ENCODE peak calls at places on chromosomes 4 and X, in five cellular contexts. E is stomach, N is OCI-LY7, S is GM06990, X is body of pancreas. Z is an unnamed sample.
A peak's percentile ranks its signal among the peaks of the same experiment; 100 is the strongest.

GRCh38 chrX:72126539-72127140 is 5.1 kb downstream of the RTL5 start:
- DNase-seq in E (peak; percentile 88), N (peak; percentile 48), S (peak; percentile 44), X (peak; percentile 78), Z (peak; percentile 84)

GRCh38 chrX:1205681-1206611 is 6.5 kb downstream of the CRLF2 start:
- DNase-seq in E (no peak), N (peak; percentile 95), S (peak; percentile 71), X (peak; percentile 26), Z (no peak)

GRCh38 chr4:70667710-70668535 is 1.6 kb upstream of the JCHAIN start:
- DNase-seq in E (no peak), N (peak; percentile 58), S (no peak), X (no peak), Z (no peak)

GRCh38 chr4:110589297-110589696 is 33.6 kb downstream of the PITX2 start:
- DNase-seq in E (no peak), N (no peak), S (no peak), X (no peak), Z (no peak)

GRCh38 chr4:5114911-5115310 is 63.6 kb downstream of the STK32B start:
- DNase-seq in E (no peak), N (no peak), S (no peak), X (no peak), Z (no peak)

GRCh38 chr4:169249214-169249973 is 21.4 kb downstream of the SH3RF1 start:
- DNase-seq in E (no peak), N (no peak), S (no peak), X (no peak), Z (no peak)

GRCh38 chr4:74410272-74410671 is 34.7 kb upstream of the AREG start:
- DNase-seq in E (no peak), N (no peak), S (no peak), X (no peak), Z (no peak)

GRCh38 chrX:153926863-153927685 is 1.0 kb upstream of the ARHGAP4 start:
- DNase-seq in E (peak; percentile 57), N (peak; percentile 91), S (peak; percentile 84), X (peak; percentile 26), Z (peak; percentile 71)

GRCh38 chrX:96752776-96753175 is 68.1 kb downstream of the DIAPH2 start:
- DNase-seq in E (no peak), N (no peak), S (no peak), X (no peak), Z (no peak)

GRCh38 chrX:17591741-17592110 is 145.6 kb upstream of the SCML1 start:
- DNase-seq in E (no peak), N (no peak), S (no peak), X (no peak), Z (no peak)

GRCh38 chr4:95188701-95189401 is 359.9 kb downstream of the UNC5C start:
- DNase-seq in E (no peak), N (peak; percentile 75), S (no peak), X (no peak), Z (no peak)

GRCh38 chr4:13523591-13524503 is 20.5 kb downstream of the NKX3-2 start:
- DNase-seq in E (no peak), N (no peak), S (no peak), X (no peak), Z (no peak)

GRCh38 chrX:150155396-150156048 is 207.6 kb upstream of the MAMLD1 start:
- DNase-seq in E (no peak), N (no peak), S (no peak), X (no peak), Z (peak; percentile 37)

GRCh38 chr4:15738877-15739276 is 36.0 kb downstream of the BST1 start:
- DNase-seq in E (no peak), N (no peak), S (no peak), X (no peak), Z (no peak)

GRCh38 chrX:46838974-46839480 is 2.2 kb downstream of the RP2 start:
- DNase-seq in E (no peak), N (no peak), S (no peak), X (no peak), Z (no peak)

GRCh38 chr4:67762091-67762490 is 7.9 kb upstream of the GNRHR start:
- DNase-seq in E (no peak), N (no peak), S (peak; percentile 6), X (no peak), Z (no peak)

GRCh38 chrX:21487832-21488231 is 113.6 kb downstream of the CNKSR2 start:
- DNase-seq in E (no peak), N (no peak), S (no peak), X (no peak), Z (no peak)

GRCh38 chrX:20727447-20727846 is 460.7 kb upstream of the RPS6KA3 start:
- DNase-seq in E (no peak), N (no peak), S (no peak), X (no peak), Z (no peak)

GRCh38 chr4:25075851-25076250 is 45.1 kb upstream of the LGI2 start:
- DNase-seq in E (no peak), N (no peak), S (no peak), X (no peak), Z (no peak)

GRCh38 chr4:1448589-1449420 is 42.6 kb upstream of the NKX1-1 start:
- DNase-seq in E (peak; percentile 16), N (no peak), S (no peak), X (no peak), Z (peak; percentile 34)

GRCh38 chr4:186676531-186677158 is 47.0 kb downstream of the FAT1 start:
- DNase-seq in E (no peak), N (no peak), S (no peak), X (no peak), Z (no peak)

GRCh38 chr4:145161549-145161948 is 18.8 kb downstream of the OTUD4 start:
- DNase-seq in E (no peak), N (no peak), S (no peak), X (no peak), Z (no peak)

GRCh38 chrX:69314436-69315348 is 149.4 kb upstream of the PJA1 start:
- DNase-seq in E (peak; percentile 21), N (no peak), S (no peak), X (no peak), Z (no peak)

GRCh38 chrX:10416424-10416823 is 204.0 kb downstream of the MID1 start:
- DNase-seq in E (no peak), N (no peak), S (no peak), X (no peak), Z (no peak)

DNA sequence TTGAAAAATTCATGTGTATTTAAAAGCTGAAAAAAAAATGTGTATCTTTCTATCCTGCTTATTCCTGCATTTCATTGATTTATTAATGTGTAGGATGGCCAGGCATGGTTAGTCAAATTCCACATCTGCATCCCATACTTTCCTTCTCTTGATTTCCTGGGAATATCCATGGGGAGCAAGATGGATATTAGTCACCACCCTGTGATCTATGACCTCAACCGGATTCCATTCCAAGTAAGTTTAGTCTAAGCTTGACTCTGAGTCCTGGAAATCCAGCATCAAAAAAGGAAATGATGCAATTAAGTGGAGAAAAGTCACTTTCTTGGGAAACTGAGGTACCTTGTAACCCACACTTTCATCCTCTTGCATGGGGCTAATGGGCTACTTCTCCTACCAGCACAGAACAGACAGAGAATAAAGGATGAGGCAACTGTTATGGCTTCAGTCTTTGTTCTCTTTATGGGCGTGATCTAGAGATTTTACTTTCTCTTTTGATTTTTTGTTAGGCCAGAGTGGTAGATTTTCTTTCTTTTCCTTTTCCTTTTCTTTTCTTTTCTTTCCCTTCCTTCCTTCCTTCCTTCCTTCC is 17.1 kb upstream of the BEX4 start:
- DNase-seq in E (no peak), N (no peak), S (no peak), X (no peak), Z (no peak)
- H3K4me3 ChIP-seq in E (no peak overlapping the region), N (no peak overlapping the region), S (no peak overlapping the region), X (no peak overlapping the region), Z (no peak overlapping the region)

GRCh38 chr4:89640620-89641366 is 196.2 kb downstream of the SNCA start:
- DNase-seq in E (no peak), N (no peak), S (no peak), X (peak; percentile 43), Z (peak; percentile 52)
- TF ChIP-seq CTCF in E (peak; percentile 25), N (no peak), S (peak; percentile 19), X (peak; percentile 20), Z (no peak)

GRCh38 chr4:184269879-184270430 is 52.3 kb upstream of the ENPP6 start:
- DNase-seq in E (no peak), N (no peak), S (no peak), X (no peak), Z (no peak)

GRCh38 chr4:184267673-184268573 is 50.2 kb upstream of the ENPP6 start:
- DNase-seq in E (peak; percentile 60), N (peak; percentile 94), S (peak; percentile 87), X (no peak), Z (peak; percentile 59)

GRCh38 chr4:184270808-184271413 is 53.2 kb upstream of the ENPP6 start:
- DNase-seq in E (no peak), N (no peak), S (no peak), X (no peak), Z (no peak)

GRCh38 chr4:184267206-184267608 is 49.5 kb upstream of the ENPP6 start:
- DNase-seq in E (no peak), N (peak; percentile 50), S (peak; percentile 40), X (no peak), Z (no peak)

GRCh38 chr4:184268574-184269160 is 51.0 kb upstream of the ENPP6 start:
- DNase-seq in E (no peak), N (peak; percentile 44), S (no peak), X (no peak), Z (no peak)
- H3K4me3 ChIP-seq in E (no peak overlapping the region), N (peak overlapping the region; percentile 58), S (peak overlapping the region; percentile 45), X (no peak overlapping the region), Z (no peak overlapping the region)

GRCh38 chr4:96642486-96642885 is 802.6 kb downstream of the PDHA2 start:
- DNase-seq in E (no peak), N (no peak), S (no peak), X (no peak), Z (no peak)
- TF ChIP-seq CTCF in E (no peak), N (no peak), S (no peak), X (no peak), Z (no peak)

GRCh38 chrX:25005034-25005381 is 10.8 kb downstream of the ARX start:
- DNase-seq in E (no peak), N (no peak), S (no peak), X (no peak), Z (no peak)
- H3K4me3 ChIP-seq in E (peak overlapping the region; percentile 47), N (no peak overlapping the region), S (no peak overlapping the region), X (no peak overlapping the region), Z (no peak overlapping the region)

DNA sequence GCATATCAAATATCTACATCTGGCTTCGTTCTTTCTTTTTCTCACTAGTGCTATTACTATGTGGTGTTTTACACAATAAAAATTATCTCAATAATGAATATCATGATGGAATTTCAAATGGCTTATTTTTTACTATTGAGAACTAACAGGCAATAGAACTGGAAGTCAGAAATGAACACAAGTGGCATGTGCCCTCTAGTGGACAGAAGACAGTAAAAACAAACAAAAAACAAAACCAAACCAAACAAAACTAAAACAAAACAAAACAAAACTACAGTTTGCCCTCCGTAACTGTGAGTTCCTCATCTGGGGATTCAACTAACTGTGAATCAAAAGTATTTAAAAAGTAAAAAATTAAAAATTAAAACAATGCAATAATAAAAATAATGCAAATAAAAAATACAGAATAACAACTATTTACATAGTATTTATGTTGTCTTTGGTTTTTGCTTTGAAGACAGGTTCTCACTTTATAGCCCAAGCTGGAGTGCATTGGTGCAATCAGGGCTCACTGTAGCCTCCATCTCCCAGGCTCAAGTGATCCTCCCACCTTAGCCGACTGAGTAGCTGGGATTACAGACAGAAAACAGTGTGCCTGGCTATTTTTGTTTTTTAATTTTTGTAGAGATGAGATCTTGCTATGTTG is 195.6 kb upstream of the TACR3 start:
- DNase-seq in E (no peak), N (peak; percentile 14), S (peak; percentile 13), X (no peak), Z (no peak)
- TF ChIP-seq CTCF in E (peak; percentile 43), N (peak; percentile 83), S (peak; percentile 76), X (peak; percentile 46), Z (no peak)

GRCh38 chrX:8987672-8988250 is 46.2 kb downstream of the FAM9B start:
- DNase-seq in E (no peak), N (peak; percentile 21), S (no peak), X (no peak), Z (no peak)
- H3K4me3 ChIP-seq in E (no peak overlapping the region), N (no peak overlapping the region), S (no peak overlapping the region), X (no peak overlapping the region), Z (no peak overlapping the region)